ENCODE peak calls at places on chromosome 18, in seven cellular contexts. B is heart right ventricle, T is prostate gland, O is psoas muscle, M is thyroid gland, S is PC-3, F is RWPE2. W is an unnamed sample.

GRCh38 chr18:76697441-76697901 is 124.9 kb upstream of the ZNF236 start:
- DNase-seq in T (no peak), O (no peak), M (no peak), F (no peak), B (no peak), S (no peak), W (no peak)

GRCh38 chr18:59715966-59716369 is 18.7 kb upstream of the CCBE1 start:
- DNase-seq in O (no peak), T (no peak), B (no peak), S (peak; percentile 95), F (peak; percentile 58), M (no peak), W (no peak)

GRCh38 chr18:57797209-57797651 is 5.9 kb downstream of the ATP8B1 start:
- DNase-seq in S (peak; percentile 62), M (peak; percentile 68), B (no peak), F (no peak), O (no peak), T (no peak), W (no peak)

GRCh38 chr18:8805552-8805951 is 100.2 kb downstream of the MTCL1 start:
- DNase-seq in T (no peak), O (no peak), S (no peak), M (no peak), B (no peak), F (no peak), W (no peak)

GRCh38 chr18:22933958-22934423 is 863 bp downstream of the RBBP8 start:
- DNase-seq in O (no peak), S (no peak), B (no peak), M (no peak), F (no peak), T (no peak), W (no peak)

GRCh38 chr18:67672142-67672541 is 155.6 kb upstream of the DSEL start:
- DNase-seq in T (no peak), S (peak; percentile 16), M (no peak), F (no peak), O (no peak), B (no peak), W (no peak)

GRCh38 chr18:2526320-2526719 is 45.0 kb downstream of the METTL4 start:
- DNase-seq in O (no peak), F (no peak), T (no peak), S (no peak), M (no peak), B (no peak), W (no peak)

GRCh38 chr18:48621815-48622555 is 83.2 kb downstream of the CTIF start:
- DNase-seq in M (no peak), O (no peak), F (no peak), S (no peak), B (no peak), T (no peak), W (no peak)

GRCh38 chr18:23716516-23716915 is 27.3 kb downstream of the LAMA3 start:
- DNase-seq in T (no peak), M (no peak), O (no peak), S (no peak), F (peak; percentile 81), B (no peak), W (no peak)

GRCh38 chr18:54316071-54316820 is 41.4 kb downstream of the STARD6 start:
- DNase-seq in S (peak; percentile 60), M (no peak), O (no peak), B (no peak), F (no peak), T (no peak), W (no peak)

GRCh38 chr18:79105455-79105854 is 36.3 kb downstream of the ATP9B start:
- DNase-seq in F (no peak), O (no peak), T (no peak), S (no peak), B (no peak), M (no peak), W (no peak)

GRCh38 chr18:59272971-59273935 is at the start of gene RAX:
- DNase-seq in F (no peak), S (no peak), B (no peak), T (no peak), M (peak; percentile 17), O (no peak), W (no peak)

GRCh38 chr18:34650121-34650545 is 60.0 kb upstream of the DTNA start:
- DNase-seq in O (no peak), T (no peak), F (no peak), B (no peak), S (peak; percentile 62), M (peak; percentile 81), W (no peak)

GRCh38 chr18:47983946-47984345 is 53.5 kb upstream of the SMAD2 start:
- DNase-seq in T (no peak), F (no peak), B (no peak), S (no peak), O (no peak), M (no peak), W (no peak)

GRCh38 chr18:506801-507200 is 6.3 kb upstream of the COLEC12 start:
- DNase-seq in F (no peak), T (no peak), B (no peak), M (no peak), S (no peak), O (no peak), W (no peak)
- H3K4me3 ChIP-seq in F (no peak overlapping the region), T (no peak overlapping the region), B (no peak overlapping the region), M (no peak overlapping the region), S (no peak overlapping the region), O (no peak overlapping the region), W (no peak overlapping the region)

GRCh38 chr18:10916387-10916786 is 233.0 kb downstream of the PIEZO2 start:
- DNase-seq in S (no peak), M (no peak), T (no peak), O (no peak), B (no peak), F (no peak), W (no peak)
- H3K4me1 ChIP-seq in S (no peaks in the 10 kb centered on the region), M (peaks cover 21% of the 10 kb centered on the region), T (no peaks in the 10 kb centered on the region), O (no peaks in the 10 kb centered on the region), B (no peaks in the 10 kb centered on the region), F (peaks cover 7% of the 10 kb centered on the region), W (no peaks in the 10 kb centered on the region)

DNA sequence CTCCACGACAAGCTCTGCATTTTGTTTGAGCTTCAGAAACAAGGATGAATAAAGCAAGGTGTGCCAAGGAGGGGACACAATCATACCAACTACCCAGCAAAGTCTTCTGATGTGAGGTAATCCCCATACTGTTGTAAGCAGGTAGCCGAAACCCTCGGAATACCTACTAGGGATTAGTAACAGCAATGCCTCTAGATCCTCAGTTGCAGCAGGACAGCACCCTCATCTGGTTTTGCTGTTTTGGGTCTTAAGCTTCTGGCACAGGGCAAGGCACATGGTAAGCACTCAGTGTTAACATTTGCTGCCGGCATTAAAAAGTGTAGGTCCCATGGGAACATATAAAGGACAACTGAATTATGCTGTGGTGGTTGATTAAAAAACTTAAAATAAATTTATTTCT is 16.0 kb upstream of the LINC00305 start:
- DNase-seq in M (no peak), S (no peak), O (no peak), F (no peak), T (no peak), B (no peak), W (no peak)
- TF ChIP-seq CTCF in M (no peak), S (no peak), O (no peak), F (no peak), T (no peak), B (no peak), W (no peak)

GRCh38 chr18:31860488-31860887 is 82.4 kb downstream of the TRAPPC8 start:
- DNase-seq in F (no peak), M (no peak), T (no peak), B (no peak), O (no peak), S (no peak), W (no peak)

GRCh38 chr18:31863103-31863502 is 79.8 kb downstream of the TRAPPC8 start:
- DNase-seq in O (no peak), F (no peak), B (no peak), T (no peak), S (no peak), M (no peak), W (no peak)

GRCh38 chr18:31857516-31858106 is 85.3 kb downstream of the TRAPPC8 start:
- DNase-seq in F (no peak), M (no peak), S (no peak), O (no peak), T (no peak), B (no peak), W (no peak)
- H3K4me3 ChIP-seq in F (no peak overlapping the region), M (no peak overlapping the region), S (no peak overlapping the region), O (no peak overlapping the region), T (no peak overlapping the region), B (no peak overlapping the region), W (no peak overlapping the region)

GRCh38 chr18:63197246-63197791 is 122.2 kb downstream of the BCL2 start:
- DNase-seq in S (no peak), M (no peak), F (no peak), T (no peak), O (no peak), B (no peak), W (no peak)

GRCh38 chr18:63198868-63199742 is 120.5 kb downstream of the BCL2 start:
- DNase-seq in O (no peak), F (no peak), M (no peak), T (no peak), B (no peak), S (no peak), W (no peak)

GRCh38 chr18:63195410-63196159 is 124.0 kb downstream of the BCL2 start:
- DNase-seq in B (no peak), O (no peak), S (no peak), T (no peak), M (no peak), F (no peak), W (no peak)

GRCh38 chr18:63199743-63200241 is 119.8 kb downstream of the BCL2 start:
- DNase-seq in T (no peak), F (no peak), B (no peak), O (no peak), S (no peak), M (no peak), W (no peak)

DNA sequence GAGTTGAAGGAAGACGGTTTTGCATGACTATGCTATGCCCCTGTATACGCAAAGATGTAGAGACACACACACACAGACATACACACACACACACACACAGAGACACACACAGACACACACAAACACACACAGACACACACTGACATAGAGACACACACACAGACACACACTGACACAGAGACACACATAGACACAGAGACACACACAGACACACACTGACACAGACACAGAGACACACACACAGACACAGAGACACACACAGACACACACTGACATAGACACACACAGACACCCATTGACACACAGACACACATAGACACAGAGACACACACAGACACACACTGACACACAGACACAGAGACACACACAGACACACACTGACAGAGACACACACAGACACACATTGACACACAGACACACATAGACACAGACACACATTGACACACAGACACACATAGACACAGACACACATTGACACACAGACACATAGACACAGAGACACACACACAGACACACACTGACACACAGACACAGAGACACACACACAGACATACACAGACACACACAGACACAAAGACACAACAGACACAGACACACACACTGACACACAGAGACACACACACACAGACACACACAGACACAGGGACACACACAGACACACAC is 121.3 kb downstream of the BCL2 start:
- DNase-seq in T (no peak), F (no peak), M (no peak), O (no peak), B (no peak), S (no peak), W (no peak)
- H3K4me1 ChIP-seq in T (peaks cover 12% of the 10 kb centered on the region), F (no peaks in the 10 kb centered on the region), M (peaks cover 60% of the 10 kb centered on the region), O (peaks cover 48% of the 10 kb centered on the region), B (no peaks in the 10 kb centered on the region), S (no peaks in the 10 kb centered on the region), W (no peaks in the 10 kb centered on the region)